ENCODE peak calls at places on chromosomes 3 and 15, in eight cellular contexts. C is posterior cingulate gyrus; V is stimulated activated CD4-positive, alpha-beta T cell treated with anti-CD3 and anti-CD28 coated beads, Interleukin-4, amount 100 ng/mL, for 4 hours; H is activated naive CD8-positive, alpha-beta T cell treated with anti-CD3 and anti-CD28 coated beads, Interleukin-2, amount 50 U/mL, for 24 hours; U is LoVo; J is OCI-LY7; E is RPMI8226; S is NCI-H2081. L is an unnamed sample.

GRCh38 chr3:87805670-87806069 is 253.1 kb downstream of the CGGBP1 start:
- DNase-seq in C (no peak), V (no peak), H (no peak), U (no peak), J (no peak), E (no peak), S (no peak), L (no peak)

GRCh38 chr3:112651516-112651915 is 10.6 kb upstream of the CCDC80 start:
- DNase-seq in C (no peak), V (no peak), H (no peak), U (no peak), J (no peak), E (no peak), S (no peak), L (peak; percentile 91)

GRCh38 chr3:46709721-46710120 is 7.9 kb downstream of the PRSS50 start:
- DNase-seq in C (peak; percentile 82), V (no peak), H (no peak), U (no peak), J (no peak), E (no peak), S (no peak), L (no peak)

GRCh38 chr15:101244039-101244781 is 7.6 kb downstream of the CHSY1 start:
- DNase-seq in C (no peak), V (no peak), H (no peak), U (no peak), J (peak; percentile 42), E (no peak), S (no peak), L (no peak)

GRCh38 chr3:177448987-177449975 is 252.0 kb upstream of the TBL1XR1 start:
- DNase-seq in C (no peak), V (no peak), H (no peak), U (peak; percentile 27), J (no peak), E (no peak), S (no peak), L (peak; percentile 99)

GRCh38 chr3:125148836-125149235 is 63.7 kb downstream of the SLC12A8 start:
- DNase-seq in C (peak; percentile 87), V (no peak), H (no peak), U (no peak), J (no peak), E (no peak), S (no peak), L (no peak)

GRCh38 chr3:36696799-36697198 is 67.6 kb downstream of the DCLK3 start:
- DNase-seq in C (no peak), V (no peak), H (no peak), U (no peak), J (no peak), E (no peak), S (no peak), L (no peak)

GRCh38 chr15:80849308-80849707 is 70.1 kb downstream of the CEMIP start:
- DNase-seq in C (no peak), V (no peak), H (no peak), U (peak; percentile 70), J (no peak), E (no peak), S (no peak), L (peak; percentile 97)

GRCh38 chr3:153829596-153830170 is 291.5 kb upstream of the ARHGEF26 start:
- DNase-seq in C (no peak), V (no peak), H (no peak), U (no peak), J (no peak), E (no peak), S (no peak), L (peak; percentile 43)

GRCh38 chr15:23687143-23687470 is at the start of gene NDN:
- DNase-seq in C (peak; percentile 91), V (no peak), H (peak; percentile 1), U (no peak), J (no peak), E (no peak), S (peak; percentile 46), L (no peak)

GRCh38 chr3:160778480-160778879 is 22.4 kb downstream of the PPM1L start:
- DNase-seq in C (no peak), V (no peak), H (no peak), U (no peak), J (no peak), E (no peak), S (no peak), L (no peak)

GRCh38 chr15:23035964-23036566 is 3.3 kb downstream of the TUBGCP5 start:
- DNase-seq in C (peak; percentile 76), V (peak; percentile 33), H (peak; percentile 69), U (peak; percentile 49), J (peak; percentile 70), E (peak; percentile 55), S (peak; percentile 51), L (peak; percentile 48)

GRCh38 chr3:126963261-126964190 is 19.4 kb upstream of the PLXNA1 start:
- DNase-seq in C (peak; percentile 60), V (no peak), H (no peak), U (no peak), J (no peak), E (no peak), S (no peak), L (no peak)

GRCh38 chr3:8845641-8846040 is 76.2 kb upstream of the OXTR start:
- DNase-seq in C (no peak), V (no peak), H (no peak), U (peak; percentile 12), J (no peak), E (no peak), S (no peak), L (peak; percentile 89)

GRCh38 chr15:61049934-61050333 is 179.2 kb downstream of the RORA start:
- DNase-seq in C (no peak), V (no peak), H (no peak), U (peak; percentile 2), J (no peak), E (no peak), S (no peak), L (peak; percentile 83)

GRCh38 chr3:13399603-13400002 is 20.5 kb downstream of the NUP210 start:
- DNase-seq in C (peak; percentile 82), V (no peak), H (no peak), U (no peak), J (no peak), E (no peak), S (no peak), L (no peak)

GRCh38 chr3:46593979-46594378 is 18.3 kb upstream of the FAM240A start:
- DNase-seq in C (no peak), V (no peak), H (no peak), U (no peak), J (no peak), E (no peak), S (no peak), L (peak; percentile 45)

GRCh38 chr3:106610362-106610997 is 741.7 kb upstream of the CBLB start:
- DNase-seq in C (no peak), V (no peak), H (no peak), U (no peak), J (no peak), E (no peak), S (no peak), L (peak; percentile 55)

GRCh38 chr15:52018693-52019393 is at the start of gene MAPK6:
- DNase-seq in C (peak; percentile 99), V (peak; percentile 94), H (peak; percentile 95), U (peak; percentile 99), J (peak; percentile 94), E (peak; percentile 99), S (peak; percentile 87), L (peak; percentile 86)

GRCh38 chr3:46019707-46020106 is 7.6 kb downstream of the XCR1 start:
- DNase-seq in C (no peak), V (no peak), H (peak; percentile 49), U (no peak), J (no peak), E (no peak), S (no peak), L (peak; percentile 38)

GRCh38 chr3:191768421-191768820 is 307.5 kb downstream of the PYDC2 start:
- DNase-seq in C (peak; percentile 30), V (no peak), H (no peak), U (no peak), J (peak; percentile 1), E (no peak), S (no peak), L (no peak)

GRCh38 chr15:41882689-41883483 is 11.0 kb downstream of the SPTBN5 start:
- DNase-seq in C (no peak), V (no peak), H (no peak), U (no peak), J (peak; percentile 25), E (peak; percentile 60), S (peak; percentile 22), L (no peak)

GRCh38 chr15:58269455-58270414 is 131.6 kb downstream of the AQP9 start:
- DNase-seq in C (peak; percentile 82), V (no peak), H (peak; percentile 23), U (peak; percentile 63), J (peak; percentile 60), E (peak; percentile 79), S (peak; percentile 53), L (peak; percentile 60)

GRCh38 chr3:130789678-130790340 is 43.2 kb upstream of the PIK3R4 start:
- DNase-seq in C (no peak), V (no peak), H (no peak), U (no peak), J (no peak), E (no peak), S (no peak), L (no peak)

GRCh38 chr3:23159929-23160328 is 43.2 kb upstream of the UBE2E2 start:
- DNase-seq in C (no peak), V (no peak), H (no peak), U (no peak), J (no peak), E (no peak), S (no peak), L (peak; percentile 78)

GRCh38 chr15:78752492-78753358 is 58.5 kb downstream of the ADAMTS7 start:
- DNase-seq in C (peak; percentile 63), V (no peak), H (no peak), U (no peak), J (no peak), E (no peak), S (no peak), L (no peak)

GRCh38 chr15:98957655-98958054 is 49.9 kb downstream of the PGPEP1L start:
- DNase-seq in C (no peak), V (no peak), H (no peak), U (no peak), J (no peak), E (no peak), S (no peak), L (no peak)

GRCh38 chr15:82726816-82727215 is 17.1 kb upstream of the AP3B2 start:
- DNase-seq in C (no peak), V (no peak), H (no peak), U (no peak), J (no peak), E (no peak), S (no peak), L (no peak)

GRCh38 chr3:32455609-32456428 is 46.8 kb downstream of the CMTM6 start:
- DNase-seq in C (no peak), V (no peak), H (no peak), U (no peak), J (no peak), E (no peak), S (no peak), L (no peak)

L was measured in M059J.